ENCODE peak calls at places on chromosomes 11 and 22, in five cellular contexts. One of them, this sample, is unnamed.

GRCh38 chr22:24359452-24360120 is 67.8 kb upstream of the ADORA2A start:
- DNase-seq in C1 segment of cervical spinal cord: no peak
- DNase-seq in iPS-NIHi11: no peak
- DNase-seq in HCEC 1CT: no peak
- DNase-seq in ureter: no peak
- DNase-seq in this sample: no peak

GRCh38 chr11:124877631-124878496 is 12.6 kb downstream of the ROBO3 start:
- DNase-seq in iPS-NIHi11: no peak
- DNase-seq in C1 segment of cervical spinal cord: no peak
- DNase-seq in ureter: no peak
- DNase-seq in HCEC 1CT: peak; percentile 0
- DNase-seq in this sample: no peak

GRCh38 chr22:49306632-49306975 is 521.1 kb downstream of the BRD1 start:
- DNase-seq in HCEC 1CT: no peak
- DNase-seq in ureter: peak; percentile 29
- DNase-seq in iPS-NIHi11: no peak
- DNase-seq in C1 segment of cervical spinal cord: no peak
- DNase-seq in this sample: no peak

GRCh38 chr11:16815047-16815767 is 76.8 kb downstream of the C11orf58 start:
- DNase-seq in ureter: peak; percentile 65
- DNase-seq in iPS-NIHi11: no peak
- DNase-seq in HCEC 1CT: no peak
- DNase-seq in C1 segment of cervical spinal cord: no peak
- DNase-seq in this sample: peak; percentile 59

GRCh38 chr11:107719557-107720304 is 7.9 kb upstream of the SLN start:
- DNase-seq in HCEC 1CT: no peak
- DNase-seq in C1 segment of cervical spinal cord: peak; percentile 95
- DNase-seq in iPS-NIHi11: no peak
- DNase-seq in ureter: no peak
- DNase-seq in this sample: no peak

GRCh38 chr11:44535201-44535980 is 30.1 kb upstream of the CD82 start:
- DNase-seq in ureter: no peak
- DNase-seq in HCEC 1CT: no peak
- DNase-seq in C1 segment of cervical spinal cord: no peak
- DNase-seq in iPS-NIHi11: no peak
- DNase-seq in this sample: no peak

GRCh38 chr11:88297320-88298263 is 39.9 kb downstream of the CTSC start:
- DNase-seq in iPS-NIHi11: no peak
- DNase-seq in C1 segment of cervical spinal cord: no peak
- DNase-seq in ureter: no peak
- DNase-seq in HCEC 1CT: no peak
- DNase-seq in this sample: no peak

GRCh38 chr11:42802211-42802918 is 509.4 kb upstream of the API5 start:
- DNase-seq in HCEC 1CT: no peak
- DNase-seq in C1 segment of cervical spinal cord: no peak
- DNase-seq in iPS-NIHi11: peak; percentile 16
- DNase-seq in ureter: no peak
- DNase-seq in this sample: no peak

GRCh38 chr11:3984896-3985295 is 109.7 kb upstream of the RRM1 start:
- DNase-seq in C1 segment of cervical spinal cord: peak; percentile 72
- DNase-seq in iPS-NIHi11: peak; percentile 40
- DNase-seq in HCEC 1CT: no peak
- DNase-seq in ureter: no peak
- DNase-seq in this sample: no peak

GRCh38 chr11:19080579-19080993 is 20.1 kb upstream of the MRGPRX2 start:
- DNase-seq in iPS-NIHi11: no peak
- DNase-seq in ureter: no peak
- DNase-seq in HCEC 1CT: peak; percentile 78
- DNase-seq in C1 segment of cervical spinal cord: no peak
- DNase-seq in this sample: no peak

GRCh38 chr22:28976588-28976987 is 85.0 kb downstream of the C22orf31 start:
- DNase-seq in C1 segment of cervical spinal cord: no peak
- DNase-seq in HCEC 1CT: peak; percentile 82
- DNase-seq in iPS-NIHi11: no peak
- DNase-seq in ureter: no peak
- DNase-seq in this sample: no peak

GRCh38 chr11:73907191-73907590 is 30.4 kb downstream of the PAAF1 start:
- DNase-seq in C1 segment of cervical spinal cord: no peak
- DNase-seq in iPS-NIHi11: peak; percentile 19
- DNase-seq in HCEC 1CT: peak; percentile 56
- DNase-seq in ureter: no peak
- DNase-seq in this sample: no peak

GRCh38 chr11:67006029-67006884 is 16.7 kb upstream of the SYT12 start:
- DNase-seq in iPS-NIHi11: peak; percentile 91
- DNase-seq in C1 segment of cervical spinal cord: no peak
- DNase-seq in ureter: no peak
- DNase-seq in HCEC 1CT: peak; percentile 5
- DNase-seq in this sample: peak; percentile 36

GRCh38 chr11:86067230-86068137 is 1.4 kb downstream of the PICALM start:
- DNase-seq in HCEC 1CT: no peak
- DNase-seq in iPS-NIHi11: no peak
- DNase-seq in ureter: no peak
- DNase-seq in C1 segment of cervical spinal cord: peak; percentile 24
- DNase-seq in this sample: no peak

GRCh38 chr11:14904745-14905103 is 12.7 kb upstream of the CYP2R1 start:
- DNase-seq in HCEC 1CT: peak; percentile 57
- DNase-seq in ureter: peak; percentile 86
- DNase-seq in C1 segment of cervical spinal cord: peak; percentile 77
- DNase-seq in iPS-NIHi11: peak; percentile 78
- DNase-seq in this sample: peak; percentile 45

GRCh38 chr11:117663826-117664225 is 133.2 kb downstream of the DSCAML1 start:
- DNase-seq in ureter: no peak
- DNase-seq in C1 segment of cervical spinal cord: no peak
- DNase-seq in HCEC 1CT: no peak
- DNase-seq in iPS-NIHi11: no peak
- DNase-seq in this sample: peak; percentile 78

GRCh38 chr11:100823360-100823759 is 136.3 kb downstream of the ARHGAP42 start:
- DNase-seq in C1 segment of cervical spinal cord: no peak
- DNase-seq in HCEC 1CT: peak; percentile 49
- DNase-seq in ureter: no peak
- DNase-seq in iPS-NIHi11: no peak
- DNase-seq in this sample: no peak

GRCh38 chr22:46031965-46032851 is 55.2 kb upstream of the WNT7B start:
- DNase-seq in ureter: no peak
- DNase-seq in iPS-NIHi11: no peak
- DNase-seq in C1 segment of cervical spinal cord: no peak
- DNase-seq in HCEC 1CT: no peak
- DNase-seq in this sample: no peak

GRCh38 chr11:60343094-60343704 is 16.1 kb downstream of the MS4A6E start:
- DNase-seq in iPS-NIHi11: peak; percentile 21
- DNase-seq in ureter: no peak
- DNase-seq in HCEC 1CT: no peak
- DNase-seq in C1 segment of cervical spinal cord: no peak
- DNase-seq in this sample: no peak

GRCh38 chr11:9120659-9121350 is 29.4 kb upstream of the SCUBE2 start:
- DNase-seq in C1 segment of cervical spinal cord: no peak
- DNase-seq in iPS-NIHi11: peak; percentile 84
- DNase-seq in ureter: no peak
- DNase-seq in HCEC 1CT: no peak
- DNase-seq in this sample: no peak

GRCh38 chr11:91946397-91947090 is 278.1 kb upstream of the FAT3 start:
- DNase-seq in C1 segment of cervical spinal cord: no peak
- DNase-seq in iPS-NIHi11: no peak
- DNase-seq in ureter: no peak
- DNase-seq in HCEC 1CT: no peak
- DNase-seq in this sample: no peak

GRCh38 chr11:103993502-103993901 is 42.9 kb upstream of the DDI1 start:
- DNase-seq in ureter: no peak
- DNase-seq in HCEC 1CT: no peak
- DNase-seq in C1 segment of cervical spinal cord: no peak
- DNase-seq in iPS-NIHi11: no peak
- DNase-seq in this sample: no peak

GRCh38 chr22:49724030-49724892 is 103.4 kb downstream of the BRD1 start:
- DNase-seq in C1 segment of cervical spinal cord: no peak
- DNase-seq in ureter: no peak
- DNase-seq in HCEC 1CT: no peak
- DNase-seq in iPS-NIHi11: peak; percentile 62
- DNase-seq in this sample: no peak

GRCh38 chr11:118343248-118343647 is 743 bp upstream of the CD3D start:
- DNase-seq in C1 segment of cervical spinal cord: no peak
- DNase-seq in ureter: no peak
- DNase-seq in HCEC 1CT: no peak
- DNase-seq in iPS-NIHi11: no peak
- DNase-seq in this sample: no peak

GRCh38 chr11:85863855-85864254 is 8.7 kb downstream of the CCDC83 start:
- DNase-seq in iPS-NIHi11: no peak
- DNase-seq in ureter: no peak
- DNase-seq in C1 segment of cervical spinal cord: no peak
- DNase-seq in HCEC 1CT: no peak
- DNase-seq in this sample: no peak

GRCh38 chr11:97454988-97455387 is 1065.2 kb downstream of the JRKL start:
- DNase-seq in HCEC 1CT: no peak
- DNase-seq in iPS-NIHi11: no peak
- DNase-seq in C1 segment of cervical spinal cord: no peak
- DNase-seq in ureter: no peak
- DNase-seq in this sample: no peak

GRCh38 chr22:29259253-29259899 is 8.4 kb downstream of the RHBDD3 start:
- DNase-seq in iPS-NIHi11: peak; percentile 71
- DNase-seq in C1 segment of cervical spinal cord: no peak
- DNase-seq in HCEC 1CT: no peak
- DNase-seq in ureter: no peak
- DNase-seq in this sample: no peak

GRCh38 chr22:43484227-43484626 is 72.4 kb downstream of the MPPED1 start:
- DNase-seq in iPS-NIHi11: no peak
- DNase-seq in HCEC 1CT: no peak
- DNase-seq in ureter: no peak
- DNase-seq in C1 segment of cervical spinal cord: no peak
- DNase-seq in this sample: no peak

GRCh38 chr22:36220457-36220921 is 18.8 kb downstream of the APOL2 start:
- DNase-seq in iPS-NIHi11: no peak
- DNase-seq in C1 segment of cervical spinal cord: peak; percentile 16
- DNase-seq in HCEC 1CT: peak; percentile 68
- DNase-seq in ureter: peak; percentile 42
- DNase-seq in this sample: no peak

GRCh38 chr11:57349491-57350274 is 11.5 kb downstream of the P2RX3 start:
- DNase-seq in ureter: peak; percentile 69
- DNase-seq in C1 segment of cervical spinal cord: peak; percentile 27
- DNase-seq in iPS-NIHi11: peak; percentile 84
- DNase-seq in HCEC 1CT: peak; percentile 52
- DNase-seq in this sample: peak; percentile 36

GRCh38 chr22:32700186-32700882 is 101.2 kb upstream of the TIMP3 start:
- DNase-seq in C1 segment of cervical spinal cord: no peak
- DNase-seq in iPS-NIHi11: no peak
- DNase-seq in ureter: no peak
- DNase-seq in HCEC 1CT: no peak
- DNase-seq in this sample: no peak

GRCh38 chr22:35971418-35972119 is 57.1 kb downstream of the RBFOX2 start:
- DNase-seq in iPS-NIHi11: no peak
- DNase-seq in C1 segment of cervical spinal cord: no peak
- DNase-seq in HCEC 1CT: peak; percentile 86
- DNase-seq in ureter: no peak
- DNase-seq in this sample: no peak

GRCh38 chr22:19036523-19037273 is 85.5 kb downstream of the DGCR2 start:
- DNase-seq in HCEC 1CT: peak; percentile 17
- DNase-seq in iPS-NIHi11: no peak
- DNase-seq in C1 segment of cervical spinal cord: no peak
- DNase-seq in ureter: peak; percentile 33
- DNase-seq in this sample: no peak

GRCh38 chr11:75150879-75151278 is at the start of gene SLCO2B1:
- DNase-seq in C1 segment of cervical spinal cord: no peak
- DNase-seq in iPS-NIHi11: no peak
- DNase-seq in HCEC 1CT: no peak
- DNase-seq in ureter: no peak
- DNase-seq in this sample: no peak

GRCh38 chr22:31139866-31140716 is at the start of gene PLA2G3:
- DNase-seq in HCEC 1CT: peak; percentile 57
- DNase-seq in ureter: no peak
- DNase-seq in iPS-NIHi11: peak; percentile 100
- DNase-seq in C1 segment of cervical spinal cord: peak; percentile 48
- DNase-seq in this sample: no peak

GRCh38 chr11:2294340-2295290 is 7.1 kb downstream of the C11orf21 start:
- DNase-seq in HCEC 1CT: no peak
- DNase-seq in C1 segment of cervical spinal cord: no peak
- DNase-seq in ureter: peak; percentile 26
- DNase-seq in iPS-NIHi11: no peak
- DNase-seq in this sample: no peak

GRCh38 chr11:101127699-101128570 is 1.7 kb downstream of the PGR start:
- DNase-seq in ureter: peak; percentile 42
- DNase-seq in C1 segment of cervical spinal cord: no peak
- DNase-seq in HCEC 1CT: no peak
- DNase-seq in iPS-NIHi11: peak; percentile 53
- DNase-seq in this sample: no peak